ENCODE peak calls at places on chromosomes 6 and 20, in four cellular contexts. E, F, W and V are unnamed samples. For H3K9me3, the result is how much of the 10 kb centered on the place peaks cover.

GRCh38 chr20:50510706-50511401 is 671 bp downstream of the PTPN1 start:
- DNase-seq in W (peak), F (peak), E (peak), V (no peak)

GRCh38 chr6:159727717-159728440 is 573 bp downstream of the WTAP start:
- DNase-seq in F (peak), E (peak), W (peak), V (no peak)

GRCh38 chr6:158086706-158087518 is 81.2 kb downstream of the SERAC1 start:
- DNase-seq in W (no peak), E (no peak), F (no peak), V (no peak)

GRCh38 chr6:21767891-21768659 is 174.5 kb downstream of the SOX4 start:
- DNase-seq in F (no peak), E (no peak), W (no peak), V (no peak)

GRCh38 chr6:116842374-116842947 is 13.6 kb upstream of the GPRC6A start:
- DNase-seq in W (peak), E (no peak), F (no peak), V (no peak)

GRCh38 chr20:5735845-5736530 is 14.2 kb upstream of the SHLD1 start:
- DNase-seq in W (no peak), F (no peak), E (no peak), V (no peak)

GRCh38 chr20:18405826-18406225 is 61.0 kb downstream of the DZANK1 start:
- DNase-seq in F (no peak), W (no peak), E (no peak), V (no peak)

GRCh38 chr6:157925771-157926170 is 55.9 kb upstream of the SYNJ2 start:
- DNase-seq in W (no peak), F (no peak), E (no peak), V (no peak)

GRCh38 chr20:7937328-7937727 is 2.9 kb downstream of the HAO1 start:
- DNase-seq in F (no peak), W (no peak), E (no peak), V (no peak)

GRCh38 chr20:63734946-63735858 is 1.3 kb upstream of the LIME1 start:
- DNase-seq in E (no peak), F (no peak), W (no peak), V (no peak)

GRCh38 chr6:110816677-110817076 is 1.4 kb upstream of the CDK19 start:
- DNase-seq in E (no peak), W (no peak), F (no peak), V (no peak)

GRCh38 chr6:148538251-148539190 is 195.9 kb downstream of the SASH1 start:
- DNase-seq in E (no peak), W (no peak), F (no peak), V (no peak)

GRCh38 chr6:33620584-33621395 is at the start of gene ITPR3:
- DNase-seq in W (no peak), E (peak), F (peak), V (peak)

GRCh38 chr6:135883045-135883444 is 31.5 kb downstream of the PDE7B start:
- DNase-seq in E (no peak), F (no peak), W (no peak), V (no peak)

GRCh38 chr6:123030292-123030691 is 34.3 kb downstream of the CLVS2 start:
- DNase-seq in E (peak), W (no peak), F (no peak), V (no peak)

GRCh38 chr6:33863084-33863483 is 59.3 kb upstream of the MLN start:
- DNase-seq in E (no peak), W (no peak), F (no peak), V (no peak)

DNA sequence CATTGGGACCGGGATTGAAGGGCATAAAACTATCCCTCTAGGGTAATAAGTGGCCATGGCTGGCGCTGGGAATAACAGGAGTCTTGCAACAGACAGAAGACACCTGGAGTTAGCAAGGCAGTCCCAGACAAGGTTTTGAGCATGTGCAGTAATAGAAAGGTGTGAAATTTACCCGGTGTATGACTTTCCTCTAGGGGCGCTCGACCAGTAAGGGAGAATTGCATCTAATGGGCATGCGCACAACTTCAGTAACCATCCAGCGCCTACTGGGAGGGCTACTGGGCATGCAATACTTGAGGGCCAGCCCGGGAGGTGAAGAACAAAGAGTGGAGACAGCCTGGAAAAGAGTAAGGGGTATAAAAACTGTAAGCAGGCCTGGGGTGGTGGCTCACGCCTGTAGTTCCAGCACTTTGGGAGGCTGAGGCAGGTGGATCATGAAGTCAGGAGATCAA is 32.7 kb downstream of the SERPINB6 start:
- DNase-seq in E (no peak), F (no peak), W (peak), V (no peak)
- TF ChIP-seq CTCF in E (no peak), F (no peak), W (peak), V (no peak)

DNA sequence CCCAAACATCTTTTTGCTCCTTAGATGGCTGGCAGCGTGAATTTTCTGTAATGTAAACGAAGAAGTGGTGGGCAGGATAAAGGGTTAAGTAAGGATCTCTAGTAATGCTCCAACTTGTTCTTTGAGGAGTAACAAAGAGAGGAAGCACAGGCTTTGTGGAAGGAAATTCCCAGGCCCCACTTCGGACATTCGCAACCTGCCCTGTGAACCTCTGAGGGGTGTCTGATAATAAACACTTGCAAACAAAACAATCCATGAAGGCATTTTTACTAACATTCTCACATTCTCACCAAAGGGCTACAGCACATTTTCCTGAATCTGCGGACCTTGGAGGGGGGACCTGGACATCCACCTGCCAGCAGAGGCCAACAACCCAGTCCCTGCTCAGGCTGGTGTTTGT is 25.8 kb upstream of the ADGRF5 start:
- DNase-seq in W (no peak), F (no peak), E (no peak), V (no peak)
- H3K27ac ChIP-seq in W (no peak), F (no peak), E (no peak), V (no peak)

DNA sequence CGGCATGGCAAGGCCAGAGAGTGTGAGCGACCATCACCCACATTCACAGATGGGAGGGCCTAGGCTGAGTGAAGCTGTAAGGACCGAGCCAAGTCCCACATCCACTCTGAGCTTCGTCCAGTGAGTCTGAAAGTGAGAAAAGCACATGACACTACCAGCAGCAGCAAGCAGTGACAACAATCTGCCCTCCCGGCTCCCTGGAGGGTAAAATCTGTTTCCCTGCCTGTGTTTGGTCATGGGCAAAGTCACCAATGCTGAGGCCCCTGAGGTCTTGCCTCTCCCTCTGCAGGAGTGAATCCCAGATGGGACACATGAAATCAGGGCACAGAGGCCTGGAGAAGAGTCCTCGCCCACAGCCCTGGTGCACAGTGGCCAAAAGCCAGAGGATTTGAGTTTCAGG is 6.4 kb upstream of the CST7 start:
- DNase-seq in F (no peak), E (no peak), W (no peak), V (no peak)
- H3K9me3 ChIP-seq in F (under half), E (under half), W (under half), V (under half)

GRCh38 chr20:1423625-1424106 is 30.8 kb upstream of the FKBP1A start:
- DNase-seq in W (peak), F (no peak), E (peak), V (no peak)
- TF ChIP-seq CTCF in W (peak), F (no peak), E (peak), V (no peak)

DNA sequence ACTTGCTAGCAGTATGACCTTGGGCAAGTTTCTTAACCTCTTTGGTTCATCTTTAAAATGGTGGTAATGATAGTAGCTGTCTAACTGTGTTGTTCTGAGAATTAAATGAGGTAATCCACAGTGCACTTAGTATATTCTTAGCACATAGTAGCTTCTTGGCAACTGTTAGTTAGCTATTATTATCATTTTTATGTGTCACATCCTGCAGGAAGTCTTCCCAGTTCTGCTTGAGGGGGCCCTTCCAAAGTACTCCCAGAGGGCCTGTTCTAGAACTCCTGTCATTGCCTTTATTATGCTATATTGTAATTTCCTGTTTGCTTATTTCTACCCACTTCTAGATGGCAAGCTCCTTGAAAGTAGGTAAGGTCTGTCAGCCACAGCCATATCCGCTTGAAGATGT is 30.6 kb downstream of the ANKS1A start:
- DNase-seq in E (no peak), W (no peak), F (no peak), V (no peak)
- H3K27ac ChIP-seq in E (no peak), W (no peak), F (no peak), V (no peak)

GRCh38 chr6:67887419-67887746 is 747.7 kb upstream of the ADGRB3 start:
- DNase-seq in W (no peak), F (no peak), E (no peak), V (no peak)
- H3K9me3 ChIP-seq in W (half or more), F (under half), E (under half), V (under half)

GRCh38 chr6:90849686-90850085 is 262.8 kb upstream of the MAP3K7 start:
- DNase-seq in F (no peak), W (no peak), E (no peak), V (no peak)
- TF ChIP-seq CTCF in F (no peak), W (no peak), E (no peak), V (no peak)